ENCODE peak calls at places on chromosomes 5 and 9, in ten cellular contexts. E, F, V, U, O, R, T, I, B and A are unnamed samples. For H3K4me1, the result is how much of the 10 kb centered on the place peaks cover.

GRCh38 chr5:148956632-148957385 is 106.1 kb downstream of the SH3TC2 start:
- DNase-seq in B (no peak), T (no peak), F (peak), O (no peak), U (no peak), I (no peak), R (peak), E (no peak), V (no peak), A (peak)

GRCh38 chr5:90020575-90021535 is 388.7 kb downstream of the CETN3 start:
- DNase-seq in U (no peak), B (no peak), V (no peak), O (no peak), T (no peak), E (peak), F (peak), I (no peak), R (no peak), A (peak)

GRCh38 chr9:93712896-93713295 is 136.5 kb downstream of the PHF2 start:
- DNase-seq in R (no peak), E (no peak), I (no peak), U (no peak), B (no peak), F (no peak), V (no peak), T (no peak), O (no peak), A (no peak)

GRCh38 chr9:19480345-19480744 is 71.5 kb downstream of the ACER2 start:
- DNase-seq in R (no peak), T (no peak), B (no peak), O (no peak), V (no peak), U (no peak), F (no peak), I (no peak), E (no peak), A (no peak)

GRCh38 chr9:18569941-18570630 is 96.1 kb downstream of the ADAMTSL1 start:
- DNase-seq in F (no peak), I (no peak), U (no peak), R (no peak), V (no peak), T (no peak), B (no peak), E (no peak), O (no peak), A (peak)

GRCh38 chr5:36398137-36398536 is 96.4 kb upstream of the RANBP3L start:
- DNase-seq in B (no peak), O (no peak), R (no peak), U (no peak), T (no peak), E (peak), V (peak), I (peak), F (peak), A (no peak)

GRCh38 chr5:146662229-146662628 is 146.2 kb upstream of the GPR151 start:
- DNase-seq in I (no peak), B (no peak), R (no peak), F (no peak), T (no peak), O (no peak), E (peak), U (peak), V (no peak), A (no peak)

GRCh38 chr9:135971106-135971766 is 10.1 kb upstream of the UBAC1 start:
- DNase-seq in F (peak), I (no peak), O (no peak), V (no peak), E (no peak), U (no peak), B (no peak), R (no peak), T (no peak), A (no peak)

GRCh38 chr5:113761594-113761993 is 248.1 kb downstream of the YTHDC2 start:
- DNase-seq in R (no peak), E (no peak), F (no peak), V (no peak), U (no peak), T (no peak), O (no peak), B (no peak), I (no peak), A (no peak)

GRCh38 chr9:96618209-96619108 is 1.2 kb downstream of the CDC14B start:
- DNase-seq in B (peak), R (peak), I (peak), E (peak), O (peak), V (peak), T (no peak), F (peak), U (no peak), A (peak)

GRCh38 chr5:172097356-172097755 is 90.7 kb downstream of the STK10 start:
- DNase-seq in E (no peak), B (peak), T (no peak), V (no peak), R (no peak), I (no peak), U (no peak), O (no peak), F (no peak), A (no peak)

GRCh38 chr9:91958179-91958578 is 8.2 kb upstream of the ROR2 start:
- DNase-seq in U (no peak), V (no peak), T (no peak), I (no peak), F (no peak), E (no peak), B (no peak), R (no peak), O (peak), A (no peak)

GRCh38 chr5:16418471-16418922 is 47.1 kb downstream of the ZNF622 start:
- DNase-seq in I (peak), R (peak), F (no peak), T (no peak), B (peak), V (peak), E (no peak), O (no peak), U (peak), A (no peak)

GRCh38 chr5:149406203-149406978 is 27.3 kb upstream of the IL17B start:
- DNase-seq in V (peak), I (no peak), T (no peak), U (peak), O (peak), B (peak), F (peak), R (no peak), E (no peak), A (no peak)

GRCh38 chr5:153159611-153160010 is 330.9 kb upstream of the GRIA1 start:
- DNase-seq in F (peak), E (no peak), O (no peak), V (no peak), U (no peak), I (no peak), R (no peak), B (no peak), T (no peak), A (peak)

GRCh38 chr5:179375966-179376365 is 30.7 kb upstream of the ADAMTS2 start:
- DNase-seq in E (no peak), O (peak), I (no peak), T (no peak), U (no peak), V (no peak), F (no peak), B (no peak), R (no peak), A (no peak)

GRCh38 chr9:75552941-75553340 is 337.5 kb upstream of the PCSK5 start:
- DNase-seq in F (peak), U (no peak), O (no peak), E (no peak), T (no peak), R (no peak), B (no peak), V (no peak), I (no peak), A (no peak)

GRCh38 chr9:133686642-133687575 is 50.7 kb downstream of the DBH start:
- DNase-seq in F (no peak), V (no peak), B (peak), I (no peak), E (no peak), O (no peak), R (no peak), T (peak), U (no peak), A (no peak)

GRCh38 chr5:181259974-181260719 is 796 bp downstream of the TRIM52 start:
- DNase-seq in R (no peak), I (no peak), T (no peak), F (no peak), U (no peak), E (no peak), O (no peak), V (no peak), B (no peak), A (no peak)

GRCh38 chr9:79149585-79149984 is 422.2 kb upstream of the TLE4 start:
- DNase-seq in B (no peak), I (no peak), V (no peak), E (no peak), R (no peak), O (no peak), T (no peak), U (no peak), F (no peak), A (no peak)
- H3K4me1 ChIP-seq in B (under half), I (under half), V (under half), E (under half), R (under half), O (under half), T (under half), U (under half), F (under half), A (under half)

DNA sequence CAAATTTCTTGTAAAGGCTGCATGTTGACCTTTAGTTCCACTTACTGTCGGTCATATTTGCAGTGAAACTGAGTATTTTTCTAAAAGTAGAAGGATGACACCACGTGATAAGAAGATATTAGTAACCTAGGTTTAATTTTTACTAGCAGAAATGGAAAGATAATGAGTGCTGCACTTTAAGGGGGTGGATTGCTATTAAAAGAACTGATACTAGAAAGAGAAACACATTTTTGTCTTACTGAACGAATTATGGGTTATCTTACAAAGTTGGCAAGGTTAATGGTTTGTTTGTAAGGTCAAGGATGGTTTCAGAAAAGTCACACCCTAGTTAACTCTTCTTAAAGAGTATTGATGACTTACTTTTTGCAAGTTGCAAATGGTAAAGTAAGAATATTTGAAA is 2.4 kb downstream of the MACIR start:
- DNase-seq in U (no peak), I (no peak), B (no peak), F (no peak), O (no peak), T (no peak), R (no peak), E (no peak), V (no peak), A (no peak)
- H3K27ac ChIP-seq in U (no peak), I (no peak), B (no peak), F (no peak), O (no peak), T (no peak), R (no peak), E (no peak), V (no peak), A (no peak)

DNA sequence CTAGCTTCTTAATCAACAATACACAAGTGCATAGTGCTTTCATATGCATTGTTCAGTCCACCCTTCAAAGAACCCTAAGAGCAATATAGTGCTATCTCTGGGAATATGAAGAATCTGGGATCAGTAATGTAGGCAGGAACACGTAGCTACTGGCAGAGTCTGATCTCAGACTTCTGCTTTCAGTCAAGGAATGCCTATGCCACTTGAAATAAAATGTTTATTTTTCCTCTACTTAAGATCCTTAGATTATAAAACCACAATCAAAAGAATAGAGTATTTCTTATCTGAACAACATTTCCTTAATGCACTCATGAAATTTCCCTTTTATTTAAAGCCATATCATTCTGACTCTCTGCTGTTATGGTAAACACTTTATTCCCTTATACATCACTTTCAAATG is 1407.8 kb upstream of the C9orf72 start:
- DNase-seq in E (no peak), R (no peak), V (no peak), U (no peak), O (no peak), I (no peak), B (no peak), F (no peak), T (no peak), A (no peak)
- H3K4me1 ChIP-seq in E (under half), R (under half), V (under half), U (under half), O (under half), I (under half), B (under half), F (under half), T (under half), A (under half)

GRCh38 chr5:2748180-2748840 is 3.2 kb downstream of the IRX2 start:
- DNase-seq in F (no peak), V (no peak), B (no peak), E (no peak), I (no peak), U (no peak), R (no peak), T (no peak), O (no peak), A (no peak)

GRCh38 chr5:2746642-2747041 is 4.8 kb downstream of the IRX2 start:
- DNase-seq in U (no peak), R (no peak), O (no peak), E (no peak), F (peak), B (no peak), I (no peak), V (no peak), T (no peak), A (no peak)

GRCh38 chr5:2748841-2749513 is 2.5 kb downstream of the IRX2 start:
- DNase-seq in O (no peak), E (no peak), R (no peak), T (no peak), B (no peak), V (no peak), U (no peak), I (no peak), F (no peak), A (peak)

GRCh38 chr5:2749514-2750025 is 1.9 kb downstream of the IRX2 start:
- DNase-seq in E (no peak), U (no peak), B (no peak), O (no peak), T (no peak), V (no peak), F (peak), R (no peak), I (no peak), A (no peak)

GRCh38 chr5:2747372-2748179 is 3.9 kb downstream of the IRX2 start:
- DNase-seq in R (no peak), O (no peak), E (no peak), T (no peak), U (no peak), I (no peak), V (no peak), F (peak), B (no peak), A (no peak)
- H3K27ac ChIP-seq in R (no peak), O (no peak), E (no peak), T (no peak), U (no peak), I (no peak), V (no peak), F (no peak), B (no peak), A (peak)

DNA sequence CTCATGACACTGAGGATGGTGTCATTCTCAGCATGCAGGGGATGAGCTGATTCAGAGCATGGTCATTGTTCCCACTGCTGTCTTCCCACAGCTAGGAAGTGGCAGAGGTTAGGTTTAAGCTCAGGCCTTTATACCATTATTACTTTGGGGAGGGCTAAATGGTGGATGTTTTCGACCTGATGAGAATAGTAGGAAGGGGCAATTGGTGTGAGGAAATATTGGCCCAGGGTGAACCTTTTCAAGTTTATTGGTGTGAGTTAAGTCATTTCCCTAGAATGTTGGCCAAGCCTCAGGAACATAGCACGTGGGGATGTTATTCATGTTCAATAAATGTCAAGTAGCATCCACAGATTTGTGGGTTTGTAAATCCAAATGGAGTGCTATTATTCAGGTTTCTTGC is 59.6 kb downstream of the ARHGAP26 start:
- DNase-seq in I (no peak), T (no peak), O (no peak), R (no peak), U (no peak), E (no peak), F (peak), V (no peak), B (no peak), A (no peak)
- H3K4me1 ChIP-seq in I (under half), T (under half), O (half or more), R (under half), U (under half), E (half or more), F (under half), V (under half), B (half or more), A (under half)

GRCh38 chr5:135399838-135400542 is 959 bp upstream of the MACROH2A1 start:
- DNase-seq in F (no peak), B (no peak), U (no peak), I (no peak), E (no peak), V (peak), T (no peak), R (no peak), O (no peak), A (no peak)
- H3K27ac ChIP-seq in F (peak), B (peak), U (peak), I (peak), E (peak), V (no peak), T (peak), R (peak), O (peak), A (peak)

GRCh38 chr5:68740204-68740910 is 353.5 kb upstream of the SLC30A5 start:
- DNase-seq in V (no peak), U (no peak), T (no peak), O (no peak), F (no peak), R (no peak), B (no peak), E (no peak), I (no peak), A (no peak)
- H3K4me1 ChIP-seq in V (under half), U (under half), T (under half), O (under half), F (under half), R (under half), B (under half), E (under half), I (under half), A (under half)

GRCh38 chr5:61538722-61539501 is 206.9 kb downstream of the ZSWIM6 start:
- DNase-seq in I (no peak), B (no peak), E (peak), R (no peak), F (no peak), V (no peak), U (no peak), T (no peak), O (no peak), A (peak)
- H3K27ac ChIP-seq in I (no peak), B (no peak), E (no peak), R (no peak), F (no peak), V (no peak), U (no peak), T (no peak), O (no peak), A (no peak)

DNA sequence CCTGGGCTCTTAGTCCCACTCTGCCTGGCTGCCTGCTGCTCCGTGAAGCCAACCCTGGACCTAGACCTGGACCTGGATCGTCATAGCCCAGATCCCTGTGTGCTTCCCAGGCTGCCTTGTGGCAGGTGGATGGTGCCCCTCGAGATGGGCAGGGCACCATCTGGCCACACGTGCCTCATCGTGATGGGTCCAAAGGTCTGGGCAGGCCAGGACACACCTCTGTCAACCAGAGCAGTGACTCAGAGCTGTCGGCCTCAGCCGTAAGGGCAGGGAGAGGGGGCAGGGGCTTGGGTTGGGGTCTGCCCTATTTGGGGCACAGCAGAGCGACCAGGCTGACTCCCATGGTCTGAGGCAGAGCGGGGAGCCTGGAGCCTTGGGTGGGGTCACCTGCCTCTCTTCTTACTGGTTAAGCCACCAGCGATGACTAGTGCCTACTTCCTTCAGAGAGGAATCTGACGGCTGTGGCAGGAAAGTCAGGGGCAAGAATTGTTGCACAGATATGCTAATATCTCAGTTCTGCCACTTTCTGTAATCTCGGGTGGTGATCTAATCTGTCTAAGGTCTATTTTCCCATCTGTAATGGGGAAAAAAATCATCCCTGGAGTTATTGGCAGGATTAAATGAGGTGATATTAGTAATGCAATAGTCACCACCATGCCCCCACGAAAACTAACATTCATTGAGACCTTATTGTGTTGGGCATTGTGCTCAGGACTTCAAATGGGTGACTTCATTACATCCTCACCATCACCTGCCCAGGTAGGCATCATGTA is 3.2 kb upstream of the CDHR2 start:
- DNase-seq in T (no peak), B (no peak), R (no peak), I (no peak), V (no peak), F (no peak), E (peak), U (no peak), O (no peak), A (peak)
- H3K4me1 ChIP-seq in T (half or more), B (under half), R (under half), I (under half), V (under half), F (under half), E (under half), U (half or more), O (under half), A (under half)

GRCh38 chr9:88995205-88995604 is 3.9 kb downstream of the S1PR3 start:
- DNase-seq in F (no peak), V (no peak), U (no peak), I (no peak), E (no peak), R (no peak), O (no peak), T (no peak), B (no peak), A (no peak)
- H3K27ac ChIP-seq in F (no peak), V (no peak), U (no peak), I (no peak), E (no peak), R (no peak), O (peak), T (no peak), B (peak), A (no peak)